ENCODE peak calls at places on chromosomes 5 and 9, in eight cellular contexts. One of them, this sample, is unnamed.
A peak's percentile ranks its signal among the peaks of the same experiment; 100 is the strongest.

GRCh38 chr9:127904518-127904887 is 5.1 kb upstream of the ST6GALNAC6 start:
- DNase-seq in esophagus squamous epithelium: no peak
- DNase-seq in ovary: peak; percentile 81
- DNase-seq in K562: peak; percentile 33
- DNase-seq in HCT116: no peak
- DNase-seq in uterus: peak; percentile 62
- DNase-seq in body of pancreas: peak; percentile 75
- DNase-seq in esophagus muscularis mucosa: no peak
- DNase-seq in this sample: no peak

GRCh38 chr5:121640298-121640697 is 211.4 kb upstream of the FTMT start:
- DNase-seq in uterus: no peak
- DNase-seq in body of pancreas: no peak
- DNase-seq in K562: no peak
- DNase-seq in HCT116: no peak
- DNase-seq in ovary: no peak
- DNase-seq in esophagus muscularis mucosa: no peak
- DNase-seq in esophagus squamous epithelium: no peak
- DNase-seq in this sample: no peak

GRCh38 chr5:81962041-81962440 is 9.8 kb upstream of the ATG10 start:
- DNase-seq in K562: no peak
- DNase-seq in body of pancreas: no peak
- DNase-seq in HCT116: no peak
- DNase-seq in esophagus squamous epithelium: no peak
- DNase-seq in uterus: no peak
- DNase-seq in esophagus muscularis mucosa: no peak
- DNase-seq in ovary: no peak
- DNase-seq in this sample: no peak

GRCh38 chr9:107760469-107761242 is 271.1 kb upstream of the KLF4 start:
- DNase-seq in body of pancreas: no peak
- DNase-seq in K562: no peak
- DNase-seq in esophagus squamous epithelium: no peak
- DNase-seq in ovary: no peak
- DNase-seq in esophagus muscularis mucosa: no peak
- DNase-seq in HCT116: no peak
- DNase-seq in uterus: no peak
- DNase-seq in this sample: no peak

GRCh38 chr5:128736567-128736966 is 198.5 kb upstream of the FBN2 start:
- DNase-seq in HCT116: peak; percentile 4
- DNase-seq in K562: no peak
- DNase-seq in esophagus muscularis mucosa: no peak
- DNase-seq in uterus: no peak
- DNase-seq in body of pancreas: peak; percentile 5
- DNase-seq in esophagus squamous epithelium: no peak
- DNase-seq in ovary: no peak
- DNase-seq in this sample: no peak

GRCh38 chr5:6491548-6492290 is 43.1 kb downstream of the UBE2QL1 start:
- DNase-seq in K562: no peak
- DNase-seq in ovary: no peak
- DNase-seq in body of pancreas: no peak
- DNase-seq in esophagus muscularis mucosa: no peak
- DNase-seq in HCT116: no peak
- DNase-seq in uterus: no peak
- DNase-seq in esophagus squamous epithelium: no peak
- DNase-seq in this sample: no peak

GRCh38 chr5:35198681-35199080 is 31.6 kb downstream of the PRLR start:
- DNase-seq in body of pancreas: no peak
- DNase-seq in uterus: no peak
- DNase-seq in esophagus muscularis mucosa: no peak
- DNase-seq in K562: no peak
- DNase-seq in esophagus squamous epithelium: no peak
- DNase-seq in HCT116: no peak
- DNase-seq in ovary: no peak
- DNase-seq in this sample: no peak

GRCh38 chr5:149072376-149072775 is 9.5 kb upstream of the SH3TC2 start:
- DNase-seq in HCT116: no peak
- DNase-seq in ovary: no peak
- DNase-seq in esophagus muscularis mucosa: no peak
- DNase-seq in esophagus squamous epithelium: no peak
- DNase-seq in K562: no peak
- DNase-seq in uterus: no peak
- DNase-seq in body of pancreas: no peak
- DNase-seq in this sample: no peak

GRCh38 chr9:126509718-126510117 is 104.0 kb upstream of the LMX1B start:
- DNase-seq in ovary: no peak
- DNase-seq in esophagus squamous epithelium: no peak
- DNase-seq in HCT116: no peak
- DNase-seq in esophagus muscularis mucosa: no peak
- DNase-seq in body of pancreas: no peak
- DNase-seq in uterus: no peak
- DNase-seq in K562: no peak
- DNase-seq in this sample: no peak

GRCh38 chr5:138831703-138832102 is 43.4 kb downstream of the LRRTM2 start:
- DNase-seq in esophagus muscularis mucosa: no peak
- DNase-seq in ovary: no peak
- DNase-seq in esophagus squamous epithelium: no peak
- DNase-seq in HCT116: no peak
- DNase-seq in K562: no peak
- DNase-seq in body of pancreas: no peak
- DNase-seq in uterus: no peak
- DNase-seq in this sample: no peak

GRCh38 chr9:4097490-4097889 is 202.4 kb downstream of the GLIS3 start:
- DNase-seq in esophagus muscularis mucosa: no peak
- DNase-seq in esophagus squamous epithelium: no peak
- DNase-seq in body of pancreas: no peak
- DNase-seq in K562: no peak
- DNase-seq in ovary: no peak
- DNase-seq in uterus: no peak
- DNase-seq in HCT116: no peak
- DNase-seq in this sample: no peak

GRCh38 chr5:109409061-109409843 is 522 bp downstream of the PJA2 start:
- DNase-seq in ovary: no peak
- DNase-seq in esophagus muscularis mucosa: peak; percentile 95
- DNase-seq in esophagus squamous epithelium: peak; percentile 27
- DNase-seq in body of pancreas: peak; percentile 67
- DNase-seq in HCT116: peak; percentile 22
- DNase-seq in K562: peak; percentile 86
- DNase-seq in uterus: peak; percentile 69
- DNase-seq in this sample: peak; percentile 41

GRCh38 chr9:26657958-26658357 is 234.6 kb downstream of the CAAP1 start:
- DNase-seq in esophagus muscularis mucosa: no peak
- DNase-seq in uterus: no peak
- DNase-seq in K562: no peak
- DNase-seq in ovary: no peak
- DNase-seq in esophagus squamous epithelium: no peak
- DNase-seq in HCT116: no peak
- DNase-seq in body of pancreas: no peak
- DNase-seq in this sample: no peak

GRCh38 chr5:34552129-34552528 is 104.0 kb upstream of the RAI14 start:
- DNase-seq in body of pancreas: peak; percentile 49
- DNase-seq in esophagus squamous epithelium: no peak
- DNase-seq in K562: no peak
- DNase-seq in uterus: peak; percentile 51
- DNase-seq in esophagus muscularis mucosa: no peak
- DNase-seq in ovary: no peak
- DNase-seq in HCT116: no peak
- DNase-seq in this sample: no peak

GRCh38 chr9:94622087-94622486 is 17.2 kb downstream of the FBP1 start:
- DNase-seq in ovary: no peak
- DNase-seq in HCT116: no peak
- DNase-seq in uterus: no peak
- DNase-seq in esophagus squamous epithelium: no peak
- DNase-seq in K562: no peak
- DNase-seq in esophagus muscularis mucosa: no peak
- DNase-seq in body of pancreas: no peak
- DNase-seq in this sample: no peak

GRCh38 chr9:129270205-129270604 is 92.1 kb upstream of the IER5L start:
- DNase-seq in body of pancreas: no peak
- DNase-seq in ovary: no peak
- DNase-seq in uterus: no peak
- DNase-seq in K562: no peak
- DNase-seq in esophagus muscularis mucosa: no peak
- DNase-seq in esophagus squamous epithelium: no peak
- DNase-seq in HCT116: no peak
- DNase-seq in this sample: peak; percentile 63

GRCh38 chr5:35922468-35922867 is 16.0 kb downstream of the CAPSL start:
- DNase-seq in uterus: no peak
- DNase-seq in HCT116: no peak
- DNase-seq in esophagus squamous epithelium: no peak
- DNase-seq in K562: no peak
- DNase-seq in ovary: no peak
- DNase-seq in body of pancreas: no peak
- DNase-seq in esophagus muscularis mucosa: no peak
- DNase-seq in this sample: no peak

GRCh38 chr5:171444582-171444981 is 25.1 kb downstream of the FGF18 start:
- DNase-seq in uterus: no peak
- DNase-seq in body of pancreas: no peak
- DNase-seq in ovary: no peak
- DNase-seq in HCT116: no peak
- DNase-seq in esophagus squamous epithelium: no peak
- DNase-seq in K562: no peak
- DNase-seq in esophagus muscularis mucosa: no peak
- DNase-seq in this sample: no peak

GRCh38 chr5:9898319-9898718 is 268.2 kb upstream of the TAS2R1 start:
- DNase-seq in uterus: no peak
- DNase-seq in HCT116: peak; percentile 8
- DNase-seq in K562: peak; percentile 7
- DNase-seq in body of pancreas: peak; percentile 79
- DNase-seq in ovary: no peak
- DNase-seq in esophagus muscularis mucosa: no peak
- DNase-seq in esophagus squamous epithelium: no peak
- DNase-seq in this sample: no peak

GRCh38 chr5:156755421-156756087 is 94.5 kb upstream of the PPP1R2B start:
- DNase-seq in K562: no peak
- DNase-seq in body of pancreas: no peak
- DNase-seq in HCT116: no peak
- DNase-seq in ovary: no peak
- DNase-seq in uterus: no peak
- DNase-seq in esophagus squamous epithelium: no peak
- DNase-seq in esophagus muscularis mucosa: no peak
- DNase-seq in this sample: no peak

GRCh38 chr9:101479337-101480045 is 43.9 kb upstream of the ALDOB start:
- DNase-seq in esophagus muscularis mucosa: no peak
- DNase-seq in uterus: no peak
- DNase-seq in K562: no peak
- DNase-seq in HCT116: no peak
- DNase-seq in body of pancreas: peak; percentile 62
- DNase-seq in ovary: no peak
- DNase-seq in esophagus squamous epithelium: no peak
- DNase-seq in this sample: no peak

GRCh38 chr5:83430130-83431010 is 41.2 kb upstream of the VCAN start:
- DNase-seq in K562: peak; percentile 79
- DNase-seq in esophagus muscularis mucosa: no peak
- DNase-seq in ovary: peak; percentile 28
- DNase-seq in body of pancreas: peak; percentile 74
- DNase-seq in esophagus squamous epithelium: no peak
- DNase-seq in uterus: peak; percentile 29
- DNase-seq in HCT116: peak; percentile 75
- DNase-seq in this sample: peak; percentile 10

GRCh38 chr5:91133183-91133582 is 249.9 kb downstream of the ARRDC3 start:
- DNase-seq in body of pancreas: no peak
- DNase-seq in K562: no peak
- DNase-seq in esophagus squamous epithelium: no peak
- DNase-seq in HCT116: no peak
- DNase-seq in uterus: no peak
- DNase-seq in ovary: no peak
- DNase-seq in esophagus muscularis mucosa: no peak
- DNase-seq in this sample: no peak

GRCh38 chr5:93601053-93601429 is 18.0 kb downstream of the NR2F1 start:
- DNase-seq in esophagus squamous epithelium: no peak
- DNase-seq in body of pancreas: no peak
- DNase-seq in ovary: no peak
- DNase-seq in esophagus muscularis mucosa: no peak
- DNase-seq in HCT116: no peak
- DNase-seq in uterus: no peak
- DNase-seq in K562: no peak
- DNase-seq in this sample: no peak

GRCh38 chr5:93600409-93601052 is 17.5 kb downstream of the NR2F1 start:
- DNase-seq in body of pancreas: no peak
- DNase-seq in ovary: no peak
- DNase-seq in esophagus squamous epithelium: no peak
- DNase-seq in HCT116: no peak
- DNase-seq in uterus: no peak
- DNase-seq in K562: no peak
- DNase-seq in esophagus muscularis mucosa: peak; percentile 87
- DNase-seq in this sample: no peak

GRCh38 chr5:93602261-93603149 is 19.5 kb downstream of the NR2F1 start:
- DNase-seq in ovary: no peak
- DNase-seq in uterus: no peak
- DNase-seq in esophagus squamous epithelium: no peak
- DNase-seq in esophagus muscularis mucosa: no peak
- DNase-seq in HCT116: no peak
- DNase-seq in K562: no peak
- DNase-seq in body of pancreas: no peak
- DNase-seq in this sample: no peak

GRCh38 chr5:93603191-93603590 is 20.2 kb downstream of the NR2F1 start:
- DNase-seq in uterus: no peak
- DNase-seq in body of pancreas: no peak
- DNase-seq in ovary: no peak
- DNase-seq in esophagus squamous epithelium: no peak
- DNase-seq in HCT116: no peak
- DNase-seq in K562: no peak
- DNase-seq in esophagus muscularis mucosa: no peak
- DNase-seq in this sample: no peak

GRCh38 chr5:93601433-93602175 is 18.6 kb downstream of the NR2F1 start:
- DNase-seq in body of pancreas: no peak
- DNase-seq in ovary: no peak
- DNase-seq in K562: no peak
- DNase-seq in esophagus squamous epithelium: no peak
- DNase-seq in uterus: no peak
- DNase-seq in esophagus muscularis mucosa: peak; percentile 90
- DNase-seq in HCT116: no peak
- DNase-seq in this sample: no peak
- TF ChIP-seq POLR2A in body of pancreas: no peak
- TF ChIP-seq POLR2A in ovary: no peak
- TF ChIP-seq POLR2A in K562: no peak
- TF ChIP-seq POLR2A in esophagus squamous epithelium: no peak
- TF ChIP-seq POLR2A in uterus: no peak
- TF ChIP-seq POLR2A in esophagus muscularis mucosa: no peak
- TF ChIP-seq POLR2A in HCT116: no peak
- TF ChIP-seq POLR2A in this sample: no peak

GRCh38 chr9:22446950-22447606 is 454 bp downstream of the DMRTA1 start:
- DNase-seq in K562: no peak
- DNase-seq in ovary: peak; percentile 37
- DNase-seq in body of pancreas: peak; percentile 80
- DNase-seq in HCT116: no peak
- DNase-seq in uterus: peak; percentile 40
- DNase-seq in esophagus squamous epithelium: no peak
- DNase-seq in esophagus muscularis mucosa: no peak
- DNase-seq in this sample: peak; percentile 11
- TF ChIP-seq POLR2A in K562: no peak
- TF ChIP-seq POLR2A in ovary: no peak
- TF ChIP-seq POLR2A in body of pancreas: peak; percentile 73
- TF ChIP-seq POLR2A in HCT116: no peak
- TF ChIP-seq POLR2A in uterus: peak; percentile 14
- TF ChIP-seq POLR2A in esophagus squamous epithelium: no peak
- TF ChIP-seq POLR2A in esophagus muscularis mucosa: no peak
- TF ChIP-seq POLR2A in this sample: no peak

GRCh38 chr5:31165729-31166128 is 27.8 kb upstream of the CDH6 start:
- DNase-seq in esophagus muscularis mucosa: no peak
- DNase-seq in uterus: no peak
- DNase-seq in ovary: no peak
- DNase-seq in body of pancreas: no peak
- DNase-seq in esophagus squamous epithelium: no peak
- DNase-seq in K562: no peak
- DNase-seq in HCT116: no peak
- DNase-seq in this sample: no peak
- TF ChIP-seq POLR2A in esophagus muscularis mucosa: no peak
- TF ChIP-seq POLR2A in uterus: no peak
- TF ChIP-seq POLR2A in ovary: no peak
- TF ChIP-seq POLR2A in body of pancreas: no peak
- TF ChIP-seq POLR2A in esophagus squamous epithelium: no peak
- TF ChIP-seq POLR2A in K562: no peak
- TF ChIP-seq POLR2A in HCT116: no peak
- TF ChIP-seq POLR2A in this sample: no peak

GRCh38 chr5:72320022-72320898 is at the start of the genes MRPS27 and PTCD2:
- DNase-seq in body of pancreas: peak; percentile 97
- DNase-seq in esophagus squamous epithelium: peak; percentile 70
- DNase-seq in esophagus muscularis mucosa: peak; percentile 98
- DNase-seq in HCT116: peak; percentile 98
- DNase-seq in ovary: peak; percentile 94
- DNase-seq in uterus: peak; percentile 94
- DNase-seq in K562: peak; percentile 99
- DNase-seq in this sample: peak; percentile 91
- TF ChIP-seq POLR2A in body of pancreas: peak; percentile 58
- TF ChIP-seq POLR2A in esophagus squamous epithelium: no peak
- TF ChIP-seq POLR2A in esophagus muscularis mucosa: peak; percentile 5
- TF ChIP-seq POLR2A in HCT116: peak; percentile 94
- TF ChIP-seq POLR2A in ovary: no peak
- TF ChIP-seq POLR2A in uterus: peak; percentile 47
- TF ChIP-seq POLR2A in K562: peak; percentile 97
- TF ChIP-seq POLR2A in this sample: peak; percentile 94